ENCODE peak calls at places on chromosome 22, in ten cellular contexts. M, C, R, V, Q, E, W, Z, G and U are unnamed samples.

GRCh38 chr22:29312218-29313125 is 3.0 kb downstream of the RASL10A start:
- DNase-seq in Z (no peak), G (no peak), E (peak), W (no peak), M (no peak), C (peak), V (no peak), R (no peak), Q (peak), U (no peak)

GRCh38 chr22:29710922-29711593 is 8.7 kb upstream of the CABP7 start:
- DNase-seq in V (no peak), Q (no peak), Z (peak), G (no peak), W (no peak), M (peak), E (no peak), C (peak), R (no peak), U (no peak)

GRCh38 chr22:26779108-26779507 is 121.7 kb downstream of the MIAT start:
- DNase-seq in R (no peak), Z (no peak), C (no peak), W (no peak), G (no peak), E (no peak), M (no peak), V (no peak), Q (no peak), U (no peak)

GRCh38 chr22:28222066-28222465 is 303.0 kb upstream of the PITPNB start:
- DNase-seq in E (no peak), C (no peak), Z (no peak), G (no peak), W (no peak), Q (no peak), R (no peak), V (no peak), M (no peak), U (no peak)

GRCh38 chr22:39594411-39594810 is 23.9 kb downstream of the CACNA1I start:
- DNase-seq in Q (no peak), R (no peak), Z (no peak), C (no peak), W (no peak), V (no peak), E (no peak), M (no peak), G (no peak), U (no peak)

GRCh38 chr22:39707351-39707750 is 136.8 kb downstream of the CACNA1I start:
- DNase-seq in M (no peak), G (no peak), C (no peak), E (no peak), Q (no peak), V (no peak), Z (no peak), W (no peak), R (no peak), U (no peak)

GRCh38 chr22:17258015-17258827 is 39.0 kb upstream of the ADA2 start:
- DNase-seq in G (no peak), Q (peak), Z (no peak), M (peak), C (peak), R (no peak), E (peak), V (peak), W (peak), U (peak)

GRCh38 chr22:29491012-29491411 is 11.0 kb downstream of the NEFH start:
- DNase-seq in E (no peak), Q (no peak), G (no peak), C (no peak), Z (no peak), V (no peak), W (no peak), M (no peak), R (no peak), U (no peak)

GRCh38 chr22:36757608-36758220 is 18.2 kb downstream of the IFT27 start:
- DNase-seq in G (no peak), Z (no peak), W (peak), R (peak), E (peak), V (no peak), C (peak), Q (peak), M (peak), U (peak)

GRCh38 chr22:39723899-39724351 is 153.4 kb downstream of the CACNA1I start:
- DNase-seq in G (no peak), R (peak), W (peak), V (no peak), M (no peak), Q (peak), Z (no peak), C (no peak), E (no peak), U (no peak)

GRCh38 chr22:27628891-27629631 is 172.5 kb downstream of the MN1 start:
- DNase-seq in W (no peak), V (no peak), R (peak), G (no peak), Z (no peak), E (no peak), M (no peak), C (no peak), Q (no peak), U (no peak)

GRCh38 chr22:38316340-38317236 is 645 bp downstream of the CSNK1E start:
- DNase-seq in Z (peak), C (peak), R (no peak), W (peak), M (peak), V (no peak), Q (peak), G (no peak), E (peak), U (peak)

GRCh38 chr22:20904008-20904979 is 12.9 kb upstream of the CRKL start:
- DNase-seq in Z (no peak), W (peak), C (no peak), G (no peak), V (no peak), M (no peak), R (peak), Q (no peak), E (no peak), U (no peak)

GRCh38 chr22:25564320-25564978 is at the start of gene GRK3:
- DNase-seq in M (peak), Q (peak), Z (peak), E (peak), R (peak), W (peak), G (no peak), C (peak), V (no peak), U (peak)

GRCh38 chr22:29661355-29661754 is 57.9 kb downstream of the NF2 start:
- DNase-seq in W (no peak), R (no peak), C (no peak), Z (no peak), Q (no peak), E (no peak), M (no peak), V (no peak), G (no peak), U (no peak)

GRCh38 chr22:36286096-36286957 is 33.4 kb downstream of the APOL1 start:
- DNase-seq in R (peak), Z (peak), Q (peak), C (peak), M (peak), G (peak), V (no peak), E (peak), W (peak), U (peak)

GRCh38 chr22:25729016-25729415 is 13.0 kb upstream of the MYO18B start:
- DNase-seq in E (no peak), R (no peak), Z (no peak), C (no peak), W (no peak), V (no peak), M (no peak), Q (no peak), G (no peak), U (peak)

GRCh38 chr22:37710675-37711074 is 13.8 kb downstream of the TRIOBP start:
- DNase-seq in V (no peak), Z (no peak), G (no peak), Q (no peak), W (no peak), C (no peak), E (no peak), M (no peak), R (no peak), U (no peak)

GRCh38 chr22:47854226-47854625 is 1091.8 kb downstream of the TBC1D22A start:
- DNase-seq in W (no peak), Q (no peak), C (no peak), V (no peak), R (no peak), G (no peak), Z (no peak), E (no peak), M (no peak), U (no peak)

GRCh38 chr22:27460596-27461347 is 340.8 kb downstream of the MN1 start:
- DNase-seq in Z (no peak), M (no peak), G (no peak), V (no peak), R (no peak), E (peak), C (no peak), Q (no peak), W (no peak), U (no peak)

GRCh38 chr22:26887456-26887855 is 230.1 kb downstream of the MIAT start:
- DNase-seq in C (no peak), Z (no peak), W (no peak), G (peak), Q (no peak), E (no peak), V (no peak), M (no peak), R (no peak), U (no peak)

GRCh38 chr22:24337894-24338645 is 67.4 kb downstream of the SPECC1L start:
- DNase-seq in C (no peak), M (no peak), E (no peak), Z (no peak), G (no peak), Q (no peak), R (no peak), V (no peak), W (no peak), U (no peak)

GRCh38 chr22:27800250-27801131 is 1.1 kb downstream of the MN1 start:
- DNase-seq in Q (no peak), V (no peak), C (no peak), W (no peak), Z (peak), E (no peak), M (no peak), R (no peak), G (no peak), U (no peak)

GRCh38 chr22:49574205-49574604 is 253.5 kb downstream of the BRD1 start:
- DNase-seq in M (peak), V (no peak), W (no peak), Q (no peak), C (peak), Z (peak), G (no peak), R (no peak), E (no peak), U (no peak)

GRCh38 chr22:37509026-37509886 is 10.0 kb downstream of the CARD10 start:
- DNase-seq in Q (no peak), E (no peak), C (no peak), G (no peak), Z (no peak), W (no peak), V (no peak), R (no peak), M (no peak), U (no peak)

GRCh38 chr22:49847751-49848689 is 5.6 kb upstream of the ZBED4 start:
- DNase-seq in R (no peak), Q (no peak), G (no peak), E (no peak), M (peak), C (peak), W (no peak), V (no peak), Z (peak), U (no peak)

GRCh38 chr22:28953976-28954880 is 70.9 kb downstream of the ZNRF3 start:
- DNase-seq in M (no peak), E (no peak), Z (no peak), V (no peak), C (no peak), G (no peak), Q (no peak), W (no peak), R (no peak), U (no peak)

GRCh38 chr22:31496735-31497146 is 405 bp downstream of the SFI1 start:
- DNase-seq in C (peak), E (peak), W (peak), V (no peak), M (peak), G (no peak), Z (no peak), Q (no peak), R (no peak), U (no peak)

GRCh38 chr22:27327497-27327896 is 474.1 kb downstream of the MN1 start:
- DNase-seq in M (no peak), C (no peak), V (no peak), G (peak), E (no peak), R (no peak), Z (no peak), W (no peak), Q (no peak), U (no peak)

GRCh38 chr22:29704528-29705285 is 15.1 kb upstream of the CABP7 start:
- DNase-seq in W (no peak), E (peak), Q (no peak), C (no peak), R (no peak), Z (peak), M (no peak), V (no peak), G (no peak), U (peak)

GRCh38 chr22:50621491-50621880 is 6.5 kb downstream of the ARSA start:
- DNase-seq in G (no peak), W (no peak), E (no peak), Z (no peak), C (peak), R (no peak), V (peak), M (peak), Q (no peak), U (no peak)

GRCh38 chr22:30286813-30287625 is 2.3 kb downstream of the CASTOR1 start:
- DNase-seq in Q (peak), G (no peak), M (peak), R (no peak), C (peak), E (peak), V (no peak), Z (peak), W (peak), U (peak)

GRCh38 chr22:42547562-42547961 is 6.2 kb upstream of the SERHL2 start:
- DNase-seq in W (no peak), C (no peak), Z (no peak), M (no peak), V (no peak), R (no peak), G (no peak), Q (no peak), E (no peak), U (no peak)

GRCh38 chr22:37195921-37196320 is 7.9 kb upstream of the C1QTNF6 start:
- DNase-seq in C (peak), M (no peak), R (no peak), W (no peak), Z (no peak), V (no peak), G (no peak), Q (peak), E (no peak), U (no peak)

GRCh38 chr22:48553119-48553518 is 1274.6 kb downstream of the BRD1 start:
- DNase-seq in C (no peak), M (no peak), G (no peak), W (no peak), V (no peak), Z (no peak), R (no peak), Q (no peak), E (no peak), U (no peak)

GRCh38 chr22:25452116-25452700 is 112.3 kb upstream of the GRK3 start:
- DNase-seq in M (no peak), G (no peak), V (no peak), R (no peak), Z (no peak), Q (no peak), E (no peak), C (no peak), W (no peak), U (no peak)

GRCh38 chr22:36608987-36609386 is 80.0 kb upstream of the EIF3D start:
- DNase-seq in R (no peak), C (no peak), G (no peak), E (peak), V (no peak), Z (no peak), W (no peak), Q (no peak), M (no peak), U (no peak)

GRCh38 chr22:37777122-37777687 is 30.5 kb upstream of the GCAT start:
- DNase-seq in Z (no peak), W (peak), M (peak), V (peak), E (peak), R (peak), G (no peak), Q (peak), C (no peak), U (peak)

DNA sequence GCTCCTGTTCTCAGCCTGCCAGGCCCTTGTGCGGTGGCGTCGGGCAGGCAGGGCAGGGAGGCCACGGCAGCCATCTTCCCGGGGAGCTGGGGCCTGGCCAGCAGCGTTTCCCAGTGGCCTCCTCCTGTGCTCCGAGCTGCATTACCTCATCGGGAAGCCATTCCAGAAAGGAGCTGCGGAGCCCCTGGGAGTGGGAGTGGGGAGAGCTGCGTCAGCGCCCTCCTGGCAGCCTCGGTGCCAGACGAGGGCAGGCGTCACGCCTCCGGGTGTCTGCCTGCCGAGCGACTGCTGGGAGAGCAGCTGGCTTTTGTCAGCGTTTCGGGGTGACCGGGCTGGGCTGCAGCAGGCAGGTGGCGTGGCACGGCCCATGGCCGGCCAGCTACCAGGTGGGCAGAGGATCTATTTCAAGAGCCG is 30.9 kb upstream of the WNT7B start:
- DNase-seq in C (peak), G (no peak), W (no peak), Q (peak), R (no peak), E (peak), V (no peak), Z (peak), M (peak), U (peak)
- TF ChIP-seq POLR2AphosphoS5 in C (peak), G (peak), W (no peak), Q (peak), R (no peak), E (peak), V (no peak), Z (peak), M (peak), U (peak)

GRCh38 chr22:45538284-45538683 is 35.6 kb downstream of the FBLN1 start:
- DNase-seq in E (no peak), Z (no peak), R (no peak), G (no peak), C (no peak), V (no peak), M (no peak), W (no peak), Q (no peak), U (peak)
- H3K4me3 ChIP-seq in E (no peak), Z (no peak), R (no peak), G (peak), C (no peak), V (no peak), M (no peak), W (no peak), Q (peak), U (no peak)

GRCh38 chr22:40732996-40733292 is 53.7 kb downstream of the MCHR1 start:
- DNase-seq in R (no peak), V (no peak), C (no peak), M (no peak), Q (no peak), G (no peak), Z (no peak), E (no peak), W (no peak), U (no peak)
- TF ChIP-seq POLR2A in R (no peak), V (no peak), C (no peak), M (no peak), Q (no peak), G (no peak), Z (no peak), E (no peak), W (no peak), U (no peak)

GRCh38 chr22:23094695-23095466 is 24.6 kb downstream of the GNAZ start:
- DNase-seq in G (no peak), E (no peak), W (no peak), V (no peak), M (no peak), Z (no peak), C (no peak), R (no peak), Q (no peak), U (no peak)
- TF ChIP-seq POLR2AphosphoS5 in G (no peak), E (no peak), W (no peak), V (no peak), M (no peak), Z (no peak), C (no peak), R (no peak), Q (no peak), U (no peak)

DNA sequence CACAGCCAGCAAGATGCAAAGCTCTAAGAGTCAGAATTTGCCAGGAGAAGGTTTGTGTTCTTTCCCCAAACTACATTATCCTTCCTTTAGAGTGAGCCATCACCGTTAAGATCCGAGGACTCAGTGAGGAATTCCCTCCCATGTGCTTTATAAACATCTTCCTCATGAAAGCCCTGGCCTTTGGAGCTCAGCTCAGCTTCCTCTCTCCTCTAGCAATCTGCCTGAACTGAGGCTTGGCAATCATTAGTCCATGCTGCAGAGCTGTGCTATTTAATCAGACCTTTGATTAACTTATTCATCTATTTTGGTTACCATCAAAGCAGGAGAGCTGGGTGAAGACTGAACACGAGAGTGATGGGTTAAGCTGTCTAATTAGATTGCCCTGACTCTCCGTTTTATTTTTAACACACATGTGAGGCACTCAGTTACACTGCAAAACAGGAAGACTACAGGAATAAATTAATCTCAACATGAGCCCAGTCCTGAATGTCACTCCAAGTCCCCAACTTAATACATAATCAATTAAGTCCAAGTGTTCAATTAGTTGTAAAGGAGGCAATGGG is 351.3 kb downstream of the LARGE1 start:
- DNase-seq in Q (no peak), E (no peak), C (no peak), G (no peak), M (no peak), V (no peak), Z (no peak), R (no peak), W (no peak), U (no peak)
- H3K4me3 ChIP-seq in Q (no peak), E (no peak), C (peak), G (no peak), M (no peak), V (peak), Z (no peak), R (no peak), W (no peak), U (no peak)

DNA sequence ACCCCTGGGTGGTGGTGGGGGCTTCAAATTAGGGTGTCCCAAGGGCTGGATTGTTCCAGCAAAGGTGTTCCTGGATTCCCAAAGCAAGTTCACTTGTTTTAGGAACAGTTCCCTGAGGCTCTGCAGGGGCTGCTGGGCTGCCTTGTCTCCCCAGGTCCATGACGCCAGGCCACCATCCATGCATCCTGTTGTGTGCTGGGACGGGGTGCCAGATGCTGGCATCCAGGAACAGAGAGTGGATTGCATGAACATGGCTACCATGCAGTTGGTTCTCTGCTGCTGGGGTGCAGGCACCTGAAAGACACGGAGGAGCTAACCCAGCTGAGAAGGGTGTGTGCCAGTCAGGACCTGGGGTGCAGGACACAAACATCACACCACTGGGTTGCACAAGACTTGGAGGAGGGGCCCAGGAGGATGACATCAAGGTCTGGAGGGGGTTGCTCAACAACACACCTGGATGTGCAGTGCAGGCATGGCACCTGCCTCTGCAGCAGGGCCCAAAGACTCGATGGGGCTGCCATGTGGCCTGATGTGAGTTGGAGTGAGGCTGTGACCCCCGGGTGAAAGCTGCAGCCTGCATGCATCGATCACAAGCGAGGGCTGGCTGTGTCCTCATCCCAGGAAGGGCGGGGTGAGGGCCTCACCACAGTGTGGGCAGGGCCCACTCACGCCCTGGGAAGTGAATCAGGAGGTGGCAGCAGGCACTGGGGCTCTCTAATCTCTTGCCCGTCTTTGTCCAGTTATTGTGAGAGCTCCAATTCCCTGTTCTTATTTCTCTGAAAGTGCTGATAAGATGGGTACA is 74.0 kb upstream of the CLDN5 start:
- DNase-seq in G (no peak), C (peak), V (no peak), Q (no peak), E (no peak), R (no peak), M (no peak), W (no peak), Z (no peak), U (no peak)
- TF ChIP-seq POLR2A in G (no peak), C (no peak), V (no peak), Q (no peak), E (no peak), R (no peak), M (no peak), W (no peak), Z (no peak), U (no peak)